ENCODE peak calls at places on chromosomes 16 and 17, in four cellular contexts. R, X, O and G are unnamed samples.

GRCh38 chr17:78366109-78366848 is 6.4 kb upstream of the SOCS3 start:
- DNase-seq in X (no peak), R (no peak), O (no peak), G (no peak)

GRCh38 chr17:56478836-56479447 is 114.6 kb upstream of the NOG start:
- DNase-seq in X (no peak), O (no peak), R (no peak), G (no peak)

GRCh38 chr17:46764709-46765401 is 53.6 kb downstream of the WNT3 start:
- DNase-seq in X (no peak), R (peak), O (peak), G (peak)

GRCh38 chr17:17579691-17580090 is 11.8 kb downstream of the PEMT start:
- DNase-seq in R (no peak), X (no peak), O (no peak), G (no peak)

GRCh38 chr17:21127508-21128077 is 829 bp downstream of the DHRS7B start:
- DNase-seq in R (no peak), O (no peak), X (no peak), G (no peak)

GRCh38 chr17:17088511-17089205 is 46.4 kb downstream of the MPRIP start:
- DNase-seq in O (no peak), X (no peak), R (no peak), G (no peak)

GRCh38 chr17:83064021-83064731 is 15.2 kb upstream of the METRNL start:
- DNase-seq in R (peak), X (no peak), O (no peak), G (no peak)

GRCh38 chr17:73131993-73132595 is 32.7 kb upstream of the SSTR2 start:
- DNase-seq in R (no peak), O (no peak), X (no peak), G (no peak)

GRCh38 chr16:81567987-81568748 is 123.6 kb downstream of the CMIP start:
- DNase-seq in X (no peak), O (no peak), R (no peak), G (peak)

GRCh38 chr16:14028207-14028606 is 42.9 kb upstream of the MRTFB start:
- DNase-seq in R (no peak), X (no peak), O (no peak), G (no peak)

GRCh38 chr16:28172331-28172730 is 39.4 kb downstream of the XPO6 start:
- DNase-seq in R (no peak), O (no peak), X (no peak), G (no peak)

GRCh38 chr17:39144414-39144813 is 7.0 kb downstream of the PLXDC1 start:
- DNase-seq in R (peak), O (peak), X (no peak), G (no peak)

GRCh38 chr16:7471268-7471667 is 138.6 kb downstream of the RBFOX1 start:
- DNase-seq in R (no peak), O (no peak), X (no peak), G (no peak)

GRCh38 chr17:63476494-63476856 is 386 bp upstream of the ACE start:
- DNase-seq in O (no peak), X (no peak), R (no peak), G (no peak)

GRCh38 chr17:76357597-76358158 is 4.0 kb upstream of the PRPSAP1 start:
- DNase-seq in R (no peak), O (no peak), X (no peak), G (no peak)

GRCh38 chr17:50027639-50028206 is 28.2 kb upstream of the ITGA3 start:
- DNase-seq in X (no peak), R (peak), O (peak), G (peak)

GRCh38 chr16:48537909-48538745 is 71.9 kb downstream of the N4BP1 start:
- DNase-seq in R (peak), O (no peak), X (no peak), G (no peak)

GRCh38 chr17:78805301-78805700 is 23.2 kb upstream of the CYTH1 start:
- DNase-seq in R (no peak), O (no peak), X (peak), G (no peak)

GRCh38 chr16:65884018-65884417 is 482.5 kb upstream of the CDH5 start:
- DNase-seq in X (no peak), O (peak), R (no peak), G (no peak)

GRCh38 chr16:87132361-87133014 is 184.7 kb downstream of the C16orf95 start:
- DNase-seq in R (no peak), X (no peak), O (no peak), G (peak)

GRCh38 chr16:8511464-8511863 is 78.8 kb downstream of the TMEM114 start:
- DNase-seq in O (no peak), X (no peak), R (no peak), G (no peak)

GRCh38 chr17:75878174-75878998 is at the start of gene TRIM47:
- DNase-seq in R (peak), O (no peak), X (no peak), G (no peak)